ENCODE peak calls at places on chromosomes 13 and 19, in seven cellular contexts. B is AG10803; E is nephron progenitor cell; U is NCI-H748 treated with DMSO at 0.1 percent for 48 hours; V is HCEC 1CT; P is NCI-H1105 treated with DMSO at 0.1 percent for 48 hours; K is CD4-positive, alpha-beta memory T cell. L is an unnamed sample.

GRCh38 chr13:21124853-21125252 is 51.5 kb downstream of the SKA3 start:
- DNase-seq in U (peak; percentile 94), B (peak; percentile 39), E (peak; percentile 15), K (no peak), P (peak; percentile 51), V (no peak), L (no peak)

GRCh38 chr19:13215572-13216380 is 65.6 kb downstream of the IER2 start:
- DNase-seq in K (peak; percentile 70), P (no peak), U (no peak), V (no peak), E (no peak), B (no peak), L (peak; percentile 54)

GRCh38 chr13:113374511-113375175 is 10.7 kb upstream of the GRTP1 start:
- DNase-seq in B (no peak), K (no peak), V (no peak), U (no peak), E (no peak), P (no peak), L (no peak)

GRCh38 chr19:10961763-10962536 is 1.1 kb downstream of the SMARCA4 start:
- DNase-seq in B (no peak), V (no peak), E (no peak), U (no peak), K (no peak), P (no peak), L (peak; percentile 35)

GRCh38 chr19:45643024-45643926 is 4.1 kb upstream of the EML2 start:
- DNase-seq in P (peak; percentile 83), K (peak; percentile 88), B (peak; percentile 64), V (peak; percentile 70), E (peak; percentile 96), U (peak; percentile 77), L (peak; percentile 96)

GRCh38 chr19:14149509-14149994 is 13.2 kb upstream of the ASF1B start:
- DNase-seq in E (no peak), P (no peak), V (no peak), K (peak; percentile 66), B (peak; percentile 67), U (no peak), L (peak; percentile 54)

GRCh38 chr13:95509521-95510315 is 42.8 kb upstream of the CLDN10 start:
- DNase-seq in K (no peak), V (peak; percentile 28), P (no peak), U (no peak), B (peak; percentile 21), E (no peak), L (no peak)

GRCh38 chr13:47112205-47112896 is 215.5 kb upstream of the HTR2A start:
- DNase-seq in P (no peak), E (no peak), V (peak; percentile 25), U (no peak), B (no peak), K (no peak), L (no peak)

GRCh38 chr19:42255766-42256750 is 1.1 kb upstream of the ERF start:
- DNase-seq in P (peak; percentile 34), B (peak; percentile 46), V (peak; percentile 67), U (peak; percentile 72), K (no peak), E (peak; percentile 48), L (no peak)

L was measured in GM12865.